ENCODE peak calls at places on chromosomes 6 and 20, in eight cellular contexts. B, F, W, H, R, N, Y and M are unnamed samples.

GRCh38 chr6:37093728-37094069 is 76.3 kb upstream of the PIM1 start:
- DNase-seq in R (no peak), B (no peak), Y (no peak), W (no peak), H (no peak), F (no peak), N (no peak), M (no peak)

GRCh38 chr6:137426007-137426689 is 68.0 kb downstream of the OLIG3 start:
- DNase-seq in W (no peak), F (no peak), B (no peak), N (no peak), R (no peak), Y (no peak), H (no peak), M (no peak)

GRCh38 chr6:170366248-170366960 is 59.8 kb downstream of the FAM120B start:
- DNase-seq in F (no peak), W (peak), R (no peak), H (no peak), B (no peak), Y (no peak), N (no peak), M (no peak)

GRCh38 chr6:113018351-113019151 is 671.4 kb downstream of the RFPL4B start:
- DNase-seq in R (no peak), B (peak), W (no peak), N (no peak), H (no peak), F (peak), Y (peak), M (peak)

GRCh38 chr6:114024746-114025145 is 53.8 kb upstream of the HDAC2 start:
- DNase-seq in W (no peak), N (no peak), H (no peak), B (no peak), R (no peak), Y (no peak), F (no peak), M (no peak)

GRCh38 chr6:46438245-46438644 is 53.0 kb downstream of the RCAN2 start:
- DNase-seq in Y (no peak), F (no peak), H (no peak), B (no peak), R (no peak), W (no peak), N (no peak), M (no peak)

GRCh38 chr6:134063966-134064445 is 11.6 kb upstream of the SLC2A12 start:
- DNase-seq in R (peak), H (peak), F (peak), N (peak), W (peak), Y (peak), B (peak), M (peak)

GRCh38 chr20:25300496-25301170 is 52.7 kb downstream of the PYGB start:
- DNase-seq in R (no peak), W (no peak), F (peak), N (no peak), B (no peak), H (no peak), Y (no peak), M (no peak)

GRCh38 chr6:125791151-125791819 is 525 bp downstream of the NCOA7 start:
- DNase-seq in W (peak), Y (no peak), F (peak), R (peak), B (no peak), H (peak), N (peak), M (peak)

GRCh38 chr20:50221501-50222323 is 31.1 kb downstream of the CEBPB start:
- DNase-seq in F (peak), H (no peak), N (no peak), W (no peak), Y (no peak), B (no peak), R (peak), M (peak)

GRCh38 chr20:49889943-49890650 is 25.2 kb downstream of the SPATA2 start:
- DNase-seq in W (no peak), Y (no peak), N (no peak), B (no peak), F (no peak), R (no peak), H (no peak), M (peak)

GRCh38 chr6:16918586-16918985 is 157.3 kb upstream of the ATXN1 start:
- DNase-seq in N (no peak), W (no peak), B (no peak), R (no peak), H (no peak), F (no peak), Y (no peak), M (no peak)

GRCh38 chr6:169635345-169635744 is 66.5 kb downstream of the WDR27 start:
- DNase-seq in H (no peak), R (no peak), Y (no peak), B (no peak), F (no peak), W (no peak), N (no peak), M (no peak)

GRCh38 chr20:19785173-19785799 is 27.2 kb downstream of the RIN2 start:
- DNase-seq in N (no peak), H (no peak), Y (no peak), F (peak), B (peak), R (no peak), W (no peak), M (no peak)

GRCh38 chr6:135624402-135625297 is 127.1 kb upstream of the AHI1 start:
- DNase-seq in Y (peak), R (peak), F (peak), H (no peak), B (no peak), N (no peak), W (no peak), M (no peak)

GRCh38 chr6:19837511-19838441 is 606 bp downstream of the ID4 start:
- DNase-seq in N (no peak), B (no peak), W (peak), F (peak), H (no peak), Y (peak), R (no peak), M (peak)

GRCh38 chr6:34423254-34423653 is 2.6 kb downstream of the RPS10 start:
- DNase-seq in W (no peak), Y (no peak), F (peak), B (no peak), H (no peak), R (no peak), N (no peak), M (no peak)

GRCh38 chr6:73521351-73522254 is 771 bp upstream of the EEF1A1 start:
- DNase-seq in N (peak), Y (peak), W (peak), R (peak), B (peak), F (peak), H (peak), M (peak)

GRCh38 chr6:155406801-155407200 is 48.8 kb downstream of the NOX3 start:
- DNase-seq in Y (no peak), R (no peak), B (no peak), F (no peak), H (no peak), N (no peak), W (no peak), M (no peak)

GRCh38 chr6:27545271-27546046 is 72.6 kb upstream of the ZNF184 start:
- DNase-seq in N (peak), R (peak), H (no peak), B (peak), W (no peak), Y (no peak), F (peak), M (no peak)

GRCh38 chr20:22227301-22227700 is 357.1 kb downstream of the FOXA2 start:
- DNase-seq in R (no peak), H (no peak), B (no peak), Y (no peak), F (peak), N (no peak), W (no peak), M (no peak)

GRCh38 chr6:15800821-15801617 is 138.2 kb upstream of the DTNBP1 start:
- DNase-seq in Y (no peak), B (no peak), H (no peak), N (no peak), R (no peak), F (peak), W (no peak), M (no peak)

GRCh38 chr20:1622450-1622849 is 2.6 kb upstream of the SIRPB1 start:
- DNase-seq in B (no peak), R (no peak), F (no peak), W (no peak), Y (no peak), N (no peak), H (no peak), M (no peak)

GRCh38 chr20:46057856-46058655 is 29.0 kb downstream of the SLC12A5 start:
- DNase-seq in N (peak), Y (no peak), W (peak), B (peak), R (no peak), F (peak), H (no peak), M (peak)

GRCh38 chr6:8860671-8861070 is 425.3 kb upstream of the SLC35B3 start:
- DNase-seq in R (no peak), Y (no peak), N (no peak), B (no peak), W (no peak), H (no peak), F (no peak), M (no peak)

GRCh38 chr6:87172292-87172691 is 16.9 kb downstream of the ZNF292 start:
- DNase-seq in Y (no peak), B (no peak), N (no peak), F (no peak), W (no peak), R (no peak), H (no peak), M (no peak)

GRCh38 chr6:38239719-38240451 is 399.8 kb downstream of the BTBD9 start:
- DNase-seq in F (peak), N (no peak), R (peak), Y (no peak), H (no peak), W (no peak), B (no peak), M (no peak)

GRCh38 chr20:58718729-58719128 is 26.1 kb downstream of the NPEPL1 start:
- DNase-seq in N (no peak), F (no peak), W (no peak), B (no peak), H (no peak), Y (no peak), R (no peak), M (peak)

GRCh38 chr6:23873161-23873560 is 252.9 kb upstream of the NRSN1 start:
- DNase-seq in F (no peak), W (no peak), R (no peak), N (no peak), H (no peak), Y (no peak), B (no peak), M (no peak)

GRCh38 chr6:107731422-107732319 is 92.4 kb downstream of the SCML4 start:
- DNase-seq in W (no peak), Y (no peak), F (no peak), B (no peak), N (peak), H (no peak), R (no peak), M (no peak)

GRCh38 chr6:145012039-145012662 is 723.2 kb downstream of the EPM2A start:
- DNase-seq in F (peak), R (no peak), N (no peak), B (no peak), H (no peak), W (no peak), Y (no peak), M (no peak)

GRCh38 chr6:107641500-107641931 is 151.6 kb downstream of the SOBP start:
- DNase-seq in B (no peak), R (no peak), N (no peak), Y (no peak), H (no peak), W (no peak), F (no peak), M (no peak)

GRCh38 chr6:36985384-36985962 is 523 bp downstream of the MTCH1 start:
- DNase-seq in H (no peak), R (no peak), Y (no peak), W (peak), F (peak), N (no peak), B (no peak), M (no peak)

GRCh38 chr6:47256361-47256760 is 53.3 kb downstream of the TNFRSF21 start:
- DNase-seq in R (no peak), N (no peak), W (no peak), Y (no peak), H (no peak), F (peak), B (no peak), M (no peak)

GRCh38 chr6:13462380-13463326 is 24.7 kb downstream of the GFOD1 start:
- DNase-seq in N (no peak), H (no peak), R (no peak), Y (no peak), W (no peak), B (no peak), F (peak), M (no peak)